ENCODE peak calls at places on chromosomes 11 and 22, in four cellular contexts. K is foreskin keratinocyte, U is IMR-90, Q is neural progenitor cell. F is an unnamed sample.

GRCh38 chr11:75797796-75798195 is 17.2 kb upstream of the UVRAG start:
- DNase-seq in Q (no peak), K (no peak), U (peak; percentile 16), F (no peak)

GRCh38 chr11:114243461-114244372 is 52.5 kb upstream of the NNMT start:
- DNase-seq in U (no peak), K (no peak), Q (no peak), F (no peak)

GRCh38 chr22:49825436-49825835 is 2.2 kb downstream of the BRD1 start:
- DNase-seq in Q (no peak), K (no peak), U (peak; percentile 66), F (no peak)

GRCh38 chr11:13955971-13956421 is 6.5 kb upstream of the SPON1 start:
- DNase-seq in U (peak; percentile 71), K (no peak), Q (peak; percentile 83), F (peak; percentile 34)

GRCh38 chr11:126355926-126356897 is 726 bp downstream of the ST3GAL4 start:
- DNase-seq in U (no peak), Q (no peak), K (peak; percentile 31), F (peak; percentile 25)

GRCh38 chr11:1743587-1744136 is 6.7 kb downstream of the IFITM10 start:
- DNase-seq in Q (no peak), U (no peak), K (no peak), F (no peak)

GRCh38 chr11:8086571-8086970 is 5.6 kb downstream of the TUB start:
- DNase-seq in K (no peak), U (no peak), Q (no peak), F (no peak)

GRCh38 chr11:46456269-46456668 is 64.7 kb upstream of the CHRM4 start:
- DNase-seq in U (no peak), K (no peak), Q (peak; percentile 40), F (no peak)

GRCh38 chr11:16818284-16818683 is 79.8 kb downstream of the C11orf58 start:
- DNase-seq in U (no peak), Q (no peak), K (no peak), F (no peak)

GRCh38 chr11:13110929-13111812 is 102.1 kb downstream of the RASSF10 start:
- DNase-seq in Q (peak; percentile 59), K (peak; percentile 55), U (peak; percentile 76), F (peak; percentile 42)

GRCh38 chr22:25281675-25282345 is 62.4 kb downstream of the CRYBB2 start:
- DNase-seq in U (no peak), Q (peak; percentile 47), K (no peak), F (no peak)

GRCh38 chr11:3043315-3043871 is 13.8 kb downstream of the CARS1 start:
- DNase-seq in Q (no peak), U (no peak), K (no peak), F (no peak)

GRCh38 chr22:46518542-46519325 is 18.7 kb downstream of the CELSR1 start:
- DNase-seq in K (no peak), U (no peak), Q (no peak), F (no peak)

GRCh38 chr11:129610125-129610524 is 205.5 kb upstream of the TMEM45B start:
- DNase-seq in K (no peak), Q (no peak), U (no peak), F (no peak)

GRCh38 chr11:118629761-118630661 is 22.6 kb downstream of the PHLDB1 start:
- DNase-seq in Q (no peak), K (no peak), U (no peak), F (peak; percentile 37)

GRCh38 chr11:78044706-78045105 is 19.0 kb upstream of the THRSP start:
- DNase-seq in K (no peak), U (no peak), Q (no peak), F (no peak)

GRCh38 chr11:74147199-74147929 is 23.4 kb downstream of the C2CD3 start:
- DNase-seq in U (peak; percentile 28), K (no peak), Q (no peak), F (no peak)

GRCh38 chr11:44016546-44017442 is 31.0 kb upstream of the ACCSL start:
- DNase-seq in K (no peak), Q (no peak), U (peak; percentile 12), F (no peak)

GRCh38 chr11:123729602-123730001 is 11.9 kb downstream of the ZNF202 start:
- DNase-seq in Q (no peak), K (no peak), U (peak; percentile 59), F (no peak)

GRCh38 chr11:88543902-88544655 is 206.5 kb upstream of the CTSC start:
- DNase-seq in K (peak; percentile 58), U (peak; percentile 91), Q (peak; percentile 87), F (peak; percentile 75)

GRCh38 chr11:60305906-60306619 is 21.0 kb upstream of the MS4A6E start:
- DNase-seq in U (no peak), K (peak; percentile 2), Q (peak; percentile 10), F (peak; percentile 6)

GRCh38 chr11:58391879-58392278 is 14.8 kb downstream of the OR5B3 start:
- DNase-seq in Q (no peak), K (no peak), U (peak; percentile 72), F (no peak)

GRCh38 chr22:19779685-19780268 is 19.2 kb downstream of the TBX1 start:
- DNase-seq in Q (peak; percentile 49), K (no peak), U (peak; percentile 19), F (no peak)

GRCh38 chr11:65417221-65417701 is 5.3 kb upstream of the NEAT1 start:
- DNase-seq in K (no peak), Q (no peak), U (no peak), F (no peak)

GRCh38 chr22:37626144-37626543 is 13.3 kb upstream of the SH3BP1 start:
- DNase-seq in K (no peak), U (peak; percentile 43), Q (no peak), F (no peak)

GRCh38 chr11:10221342-10221741 is 72.7 kb downstream of the SBF2 start:
- DNase-seq in K (no peak), U (no peak), Q (no peak), F (no peak)

GRCh38 chr11:128039140-128040021 is 548.0 kb downstream of the ETS1 start:
- DNase-seq in U (peak; percentile 82), Q (no peak), K (no peak), F (peak; percentile 30)

GRCh38 chr11:88555018-88555828 is 217.7 kb upstream of the CTSC start:
- DNase-seq in U (peak; percentile 99), K (peak; percentile 95), Q (no peak), F (peak; percentile 85)

GRCh38 chr11:77705877-77706579 is 68.4 kb upstream of the CLNS1A start:
- DNase-seq in U (no peak), K (no peak), Q (no peak), F (no peak)

GRCh38 chr11:119680899-119681370 is 48.1 kb downstream of the NECTIN1 start:
- DNase-seq in Q (no peak), K (no peak), U (peak; percentile 7), F (no peak)

GRCh38 chr11:120182790-120183491 is 27.9 kb upstream of the OAF start:
- DNase-seq in U (no peak), Q (no peak), K (no peak), F (peak; percentile 31)

DNA sequence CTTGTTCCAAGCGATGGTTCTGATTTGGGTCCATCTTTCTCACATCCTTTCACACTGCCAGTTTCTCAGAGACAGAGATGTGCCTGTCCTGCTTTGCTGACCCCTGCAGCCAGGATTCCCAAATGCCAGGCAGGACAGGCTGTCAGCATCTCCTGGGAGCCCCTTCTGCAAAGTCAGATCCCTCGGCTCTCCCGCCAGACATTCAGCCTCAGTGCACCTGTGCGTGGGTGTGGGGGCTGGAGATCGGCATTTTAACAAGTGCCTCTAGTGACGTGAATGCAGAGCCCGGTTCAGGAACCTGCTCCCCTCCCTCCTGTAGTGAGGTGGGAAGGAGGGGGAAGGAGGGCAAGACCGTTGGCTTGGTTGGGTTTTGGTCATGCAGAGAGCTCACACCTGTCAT is 108.9 kb upstream of the FGF3 start:
- DNase-seq in U (no peak), Q (no peak), K (no peak), F (no peak)
- TF ChIP-seq CTCF in U (no peak), Q (no peak), K (no peak), F (no peak)

DNA sequence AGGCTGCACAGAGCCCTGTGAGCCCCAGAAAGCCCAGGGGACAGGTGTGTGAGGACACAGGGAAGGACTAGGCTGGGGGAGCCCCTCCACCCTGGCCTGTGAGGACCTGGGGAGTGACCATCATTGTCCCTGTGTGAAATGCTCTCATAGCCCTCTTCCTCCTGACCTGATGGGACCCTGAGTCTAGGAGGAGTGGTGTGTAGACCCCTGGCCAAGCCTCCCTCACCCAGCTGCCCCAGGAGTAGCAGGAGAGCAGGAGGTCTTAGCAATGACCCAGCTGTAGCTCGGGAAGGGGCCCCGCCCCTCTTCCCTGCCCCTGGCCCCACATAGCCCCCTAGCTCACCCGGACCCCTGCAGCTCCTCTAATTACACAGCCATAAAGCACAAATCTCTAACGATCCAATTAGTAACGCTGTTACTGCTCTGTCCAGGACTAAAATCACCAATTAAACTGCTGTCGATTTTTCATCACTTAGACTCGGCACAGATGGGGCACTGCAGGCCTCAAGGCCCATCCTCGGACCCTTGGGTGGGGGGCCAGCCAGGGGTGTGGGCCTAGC is 6.6 kb upstream of the CABP7 start:
- DNase-seq in K (no peak), Q (no peak), U (no peak), F (no peak)
- H3K27ac ChIP-seq in K (no peak overlapping the region), Q (no peak overlapping the region), U (no peak overlapping the region), F (no peak overlapping the region)

GRCh38 chr11:111930472-111930871 is 6.7 kb upstream of the DIXDC1 start:
- DNase-seq in Q (no peak), U (no peak), K (no peak), F (no peak)

GRCh38 chr11:111935331-111936044 is 1.7 kb upstream of the DIXDC1 start:
- DNase-seq in U (peak; percentile 15), Q (no peak), K (no peak), F (no peak)

GRCh38 chr11:111933872-111934271 is 3.3 kb upstream of the DIXDC1 start:
- DNase-seq in U (peak; percentile 42), K (no peak), Q (no peak), F (no peak)

GRCh38 chr11:111934301-111934700 is 2.8 kb upstream of the DIXDC1 start:
- DNase-seq in U (no peak), Q (no peak), K (no peak), F (no peak)

GRCh38 chr11:111932605-111932938 is 4.6 kb upstream of the DIXDC1 start:
- DNase-seq in Q (no peak), U (peak; percentile 28), K (no peak), F (no peak)
- TF ChIP-seq CTCF in Q (no peak), U (no peak), K (no peak), F (no peak)

DNA sequence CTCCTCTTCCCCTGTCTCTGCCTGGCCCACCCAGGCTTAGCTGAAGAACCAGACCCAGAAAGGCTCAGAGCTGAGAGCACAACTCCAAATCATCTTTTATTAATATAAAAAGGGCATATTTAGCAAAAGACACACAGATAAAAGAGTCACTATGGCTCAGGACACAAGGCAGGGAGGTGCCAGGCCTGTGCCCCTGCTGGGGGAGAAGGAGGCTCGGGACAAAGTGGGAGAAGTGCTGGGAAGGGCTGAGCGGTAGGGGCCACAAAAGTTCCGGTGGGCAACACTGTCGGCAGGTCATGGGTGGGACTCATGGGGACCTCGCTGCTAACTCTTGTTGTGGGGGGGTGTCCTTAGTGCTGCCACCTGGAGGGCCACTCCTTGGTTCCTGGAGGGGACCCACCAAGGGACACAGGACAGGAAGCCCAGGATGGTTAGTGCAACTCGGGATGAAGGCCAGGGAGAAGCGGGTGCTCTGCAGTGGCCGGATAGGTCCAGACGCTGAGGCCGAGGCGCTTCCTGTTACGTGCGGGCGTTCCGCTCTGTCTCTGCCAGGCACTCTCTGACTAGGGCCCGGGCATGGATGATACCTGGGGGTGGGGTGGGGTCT is 1.4 kb upstream of the PITPNM1 start:
- DNase-seq in U (no peak), K (no peak), Q (no peak), F (no peak)
- H3K27ac ChIP-seq in U (no peak overlapping the region), K (no peak overlapping the region), Q (no peak overlapping the region), F (peak overlapping the region; percentile 100)

GRCh38 chr11:19905280-19905853 is 192.7 kb downstream of the NAV2 start:
- DNase-seq in U (peak; percentile 67), K (no peak), Q (peak; percentile 55), F (peak; percentile 62)
- TF ChIP-seq CTCF in U (peak; percentile 70), K (peak; percentile 82), Q (peak; percentile 85), F (peak; percentile 56)

F was measured in RWPE1.